ENCODE peak calls at places on chromosome 7, in ten cellular contexts. K is fibroblast of pulmonary artery, Q is retinal pigment epithelial cell, H is kidney epithelial cell, J is IMR-90, F is endodermal cell, G is GM12878, U is mesendoderm, N is HFF-Myc, L is transverse colon. S is an unnamed sample.

GRCh38 chr7:31192996-31193395 is 140.9 kb downstream of the ADCYAP1R1 start:
- DNase-seq in K (peak; percentile 46), Q (peak; percentile 8), H (peak; percentile 5), J (peak; percentile 16), F (peak; percentile 95), G (no peak), U (peak; percentile 87), N (peak; percentile 11), L (peak; percentile 31), S (peak; percentile 67)

GRCh38 chr7:6398943-6399342 is 48.8 kb downstream of the DAGLB start:
- DNase-seq in K (peak; percentile 34), Q (peak; percentile 25), H (peak; percentile 34), J (no peak), F (no peak), G (no peak), U (no peak), N (no peak), L (no peak), S (no peak)

GRCh38 chr7:102064361-102065025 is 222.2 kb upstream of the SH2B2 start:
- DNase-seq in K (peak; percentile 69), Q (no peak), H (no peak), J (peak; percentile 26), F (peak; percentile 81), G (no peak), U (peak; percentile 92), N (no peak), L (peak; percentile 18), S (no peak)

GRCh38 chr7:42915356-42915755 is 3.5 kb upstream of the C7orf25 start:
- DNase-seq in K (peak; percentile 71), Q (no peak), H (no peak), J (peak; percentile 39), F (no peak), G (no peak), U (no peak), N (no peak), L (no peak), S (no peak)

GRCh38 chr7:147013820-147014219 is 897.2 kb downstream of the CNTNAP2 start:
- DNase-seq in K (peak; percentile 84), Q (peak; percentile 33), H (no peak), J (no peak), F (no peak), G (no peak), U (no peak), N (no peak), L (no peak), S (no peak)

GRCh38 chr7:132742152-132742551 is 165.9 kb upstream of the PLXNA4 start:
- DNase-seq in K (peak; percentile 96), Q (peak; percentile 74), H (no peak), J (peak; percentile 89), F (no peak), G (no peak), U (no peak), N (peak; percentile 16), L (no peak), S (peak; percentile 11)

GRCh38 chr7:38512704-38513103 is 118.5 kb downstream of the AMPH start:
- DNase-seq in K (peak; percentile 42), Q (no peak), H (no peak), J (peak; percentile 29), F (no peak), G (no peak), U (peak; percentile 16), N (no peak), L (no peak), S (no peak)

GRCh38 chr7:94476251-94476840 is 33.3 kb upstream of the CASD1 start:
- DNase-seq in K (no peak), Q (no peak), H (no peak), J (no peak), F (no peak), G (no peak), U (no peak), N (no peak), L (no peak), S (no peak)

GRCh38 chr7:110071219-110071618 is 1019.7 kb upstream of the LRRN3 start:
- DNase-seq in K (no peak), Q (no peak), H (no peak), J (no peak), F (no peak), G (no peak), U (no peak), N (no peak), L (no peak), S (no peak)

GRCh38 chr7:128112018-128112780 is 81.0 kb upstream of the LRRC4 start:
- DNase-seq in K (no peak), Q (no peak), H (no peak), J (no peak), F (no peak), G (no peak), U (no peak), N (no peak), L (no peak), S (no peak)

GRCh38 chr7:82359426-82359825 is 84.2 kb downstream of the CACNA2D1 start:
- DNase-seq in K (no peak), Q (no peak), H (no peak), J (no peak), F (no peak), G (no peak), U (peak; percentile 18), N (no peak), L (no peak), S (no peak)

GRCh38 chr7:21054427-21055133 is 267.9 kb upstream of the SP8 start:
- DNase-seq in K (no peak), Q (no peak), H (no peak), J (no peak), F (peak; percentile 52), G (no peak), U (peak; percentile 10), N (no peak), L (no peak), S (no peak)

GRCh38 chr7:121262969-121263368 is 65.8 kb upstream of the WNT16 start:
- DNase-seq in K (no peak), Q (no peak), H (no peak), J (no peak), F (no peak), G (no peak), U (no peak), N (no peak), L (no peak), S (no peak)

GRCh38 chr7:23158546-23158945 is 23.3 kb upstream of the NUP42 start:
- DNase-seq in K (no peak), Q (no peak), H (no peak), J (no peak), F (no peak), G (no peak), U (no peak), N (no peak), L (no peak), S (no peak)

GRCh38 chr7:149624006-149624405 is 126.4 kb upstream of the ZNF746 start:
- DNase-seq in K (peak; percentile 7), Q (no peak), H (no peak), J (peak; percentile 11), F (peak; percentile 66), G (no peak), U (peak; percentile 26), N (no peak), L (peak; percentile 39), S (peak; percentile 55)

GRCh38 chr7:79880312-79880711 is 254.3 kb upstream of the GNAI1 start:
- DNase-seq in K (no peak), Q (no peak), H (no peak), J (no peak), F (no peak), G (no peak), U (peak; percentile 2), N (no peak), L (no peak), S (no peak)

GRCh38 chr7:55081854-55082603 is 63.2 kb downstream of the EGFR start:
- DNase-seq in K (no peak), Q (no peak), H (no peak), J (peak; percentile 21), F (no peak), G (no peak), U (no peak), N (no peak), L (no peak), S (no peak)
- H3K4me3 ChIP-seq in K (no peak overlapping the region), Q (no peak overlapping the region), H (no peak overlapping the region), J (no peak overlapping the region), F (no peak overlapping the region), G (no peak overlapping the region), U (no peak overlapping the region), N (no peak overlapping the region), L (no peak overlapping the region), S (no peak overlapping the region)

DNA sequence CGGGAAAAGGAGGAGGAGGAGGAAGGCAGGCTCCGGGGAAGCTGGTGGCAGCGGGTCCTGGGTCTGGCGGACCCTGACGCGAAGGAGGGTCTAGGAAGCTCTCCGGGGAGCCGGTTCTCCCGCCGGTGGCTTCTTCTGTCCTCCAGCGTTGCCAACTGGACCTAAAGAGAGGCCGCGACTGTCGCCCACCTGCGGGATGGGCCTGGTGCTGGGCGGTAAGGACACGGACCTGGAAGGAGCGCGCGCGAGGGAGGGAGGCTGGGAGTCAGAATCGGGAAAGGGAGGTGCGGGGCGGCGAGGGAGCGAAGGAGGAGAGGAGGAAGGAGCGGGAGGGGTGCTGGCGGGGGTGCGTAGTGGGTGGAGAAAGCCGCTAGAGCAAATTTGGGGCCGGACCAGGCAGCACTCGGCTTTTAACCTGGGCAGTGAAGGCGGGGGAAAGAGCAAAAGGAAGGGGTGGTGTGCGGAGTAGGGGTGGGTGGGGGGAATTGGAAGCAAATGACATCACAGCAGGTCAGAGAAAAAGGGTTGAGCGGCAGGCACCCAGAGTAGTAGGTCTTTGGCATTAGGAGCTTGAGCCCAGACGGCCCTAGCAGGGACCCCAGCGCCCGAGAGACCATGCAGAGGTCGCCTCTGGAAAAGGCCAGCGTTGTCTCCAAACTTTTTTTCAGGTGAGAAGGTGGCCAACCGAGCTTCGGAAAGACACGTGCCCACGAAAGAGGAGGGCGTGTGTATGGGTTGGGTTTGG is at the start of gene CFTR:
- DNase-seq in K (no peak), Q (no peak), H (no peak), J (no peak), F (peak; percentile 82), G (no peak), U (peak; percentile 27), N (no peak), L (peak; percentile 62), S (peak; percentile 79)
- H3K4me3 ChIP-seq in K (peak within 1 kb of the TSS; percentile 25), Q (peak within 1 kb of the TSS; percentile 56), H (peak within 1 kb of the TSS; percentile 42), J (peak within 1 kb of the TSS; percentile 51), F (peak within 1 kb of the TSS; percentile 91), G (no peak within 1 kb of the TSS), U (peak within 1 kb of the TSS; percentile 6), N (no peak within 1 kb of the TSS), L (peak within 1 kb of the TSS; percentile 53), S (peak within 1 kb of the TSS; percentile 10)

DNA sequence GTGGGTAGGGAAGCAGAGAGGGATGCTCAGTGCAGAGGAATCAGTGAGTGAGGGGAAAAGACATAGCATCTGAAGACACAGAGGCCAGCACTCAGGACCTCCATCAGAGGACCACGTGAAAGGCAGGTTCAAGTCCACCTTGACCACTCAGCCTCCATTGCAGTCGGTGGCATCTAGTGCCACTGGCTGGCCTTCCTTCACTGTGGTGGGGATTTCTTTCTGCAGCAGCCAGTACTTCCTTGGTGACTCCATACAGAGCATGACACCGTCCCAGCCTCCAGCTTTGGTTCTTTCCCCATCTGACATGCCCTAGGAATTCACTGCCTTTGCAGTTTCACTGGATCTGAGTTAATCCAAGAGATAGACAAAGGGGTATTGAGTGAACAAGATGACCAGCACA is 58.0 kb downstream of the SYPL1 start:
- DNase-seq in K (no peak), Q (no peak), H (no peak), J (no peak), F (peak; percentile 37), G (no peak), U (no peak), N (no peak), L (no peak), S (no peak)
- H3K4me3 ChIP-seq in K (no peak overlapping the region), Q (no peak overlapping the region), H (no peak overlapping the region), J (no peak overlapping the region), F (no peak overlapping the region), G (no peak overlapping the region), U (no peak overlapping the region), N (no peak overlapping the region), L (no peak overlapping the region), S (no peak overlapping the region)

GRCh38 chr7:36986429-36987362 is 262.4 kb upstream of the AOAH start:
- DNase-seq in K (peak; percentile 59), Q (no peak), H (no peak), J (peak; percentile 42), F (peak; percentile 95), G (no peak), U (peak; percentile 95), N (peak; percentile 22), L (peak; percentile 53), S (no peak)
- H3K4me3 ChIP-seq in K (no peak overlapping the region), Q (no peak overlapping the region), H (no peak overlapping the region), J (no peak overlapping the region), F (no peak overlapping the region), G (no peak overlapping the region), U (no peak overlapping the region), N (no peak overlapping the region), L (no peak overlapping the region), S (no peak overlapping the region)

S was measured in mucosa of descending colon.